ENCODE peak calls at places on chromosome 12, in five cellular contexts. G, U, T, L and B are unnamed samples.

GRCh38 chr12:84877340-84877739 is 35.3 kb downstream of the SLC6A15 start:
- DNase-seq in G (no peak), U (no peak), T (no peak), L (no peak), B (no peak)

GRCh38 chr12:32155911-32156585 is 49.4 kb downstream of the BICD1 start:
- DNase-seq in G (no peak), U (no peak), T (no peak), L (no peak), B (peak)

GRCh38 chr12:109758406-109759075 is 44.9 kb downstream of the FAM222A start:
- DNase-seq in G (no peak), U (no peak), T (no peak), L (no peak), B (no peak)

GRCh38 chr12:107645630-107646333 is 39.8 kb upstream of the PWP1 start:
- DNase-seq in G (no peak), U (no peak), T (no peak), L (no peak), B (no peak)

GRCh38 chr12:123141615-123142517 is 9.0 kb downstream of the PITPNM2 start:
- DNase-seq in G (peak), U (peak), T (no peak), L (no peak), B (no peak)

GRCh38 chr12:28156804-28157203 is 33.5 kb upstream of the CCDC91 start:
- DNase-seq in G (no peak), U (no peak), T (no peak), L (no peak), B (no peak)

GRCh38 chr12:74021937-74022336 is 515.7 kb upstream of the ATXN7L3B start:
- DNase-seq in G (peak), U (peak), T (peak), L (no peak), B (peak)

GRCh38 chr12:53078425-53079225 is 565 bp downstream of the SPRYD3 start:
- DNase-seq in G (no peak), U (no peak), T (no peak), L (no peak), B (peak)

GRCh38 chr12:124686001-124686884 is 118.8 kb upstream of the NCOR2 start:
- DNase-seq in G (peak), U (peak), T (no peak), L (no peak), B (no peak)